ENCODE peak calls at places on chromosomes 12 and 14, in seven cellular contexts. One of them, this sample, is unnamed.

GRCh38 chr14:101466456-101467180 is 94.7 kb upstream of the DIO3 start:
- DNase-seq in SK-N-SH: no peak
- DNase-seq in GM12878: no peak
- DNase-seq in HCT116: no peak
- DNase-seq in H1: no peak
- DNase-seq in HepG2: no peak
- DNase-seq in K562: no peak
- DNase-seq in this sample: no peak

GRCh38 chr14:20427231-20428009 is 8.5 kb downstream of the KLHL33 start:
- DNase-seq in K562: peak
- DNase-seq in HCT116: peak
- DNase-seq in SK-N-SH: no peak
- DNase-seq in H1: no peak
- DNase-seq in HepG2: peak
- DNase-seq in GM12878: peak
- DNase-seq in this sample: no peak

GRCh38 chr14:95507701-95508103 is 8.7 kb downstream of the SYNE3 start:
- DNase-seq in HepG2: no peak
- DNase-seq in HCT116: no peak
- DNase-seq in H1: no peak
- DNase-seq in K562: no peak
- DNase-seq in SK-N-SH: peak
- DNase-seq in GM12878: no peak
- DNase-seq in this sample: no peak

GRCh38 chr12:112163056-112163455 is 37.7 kb downstream of the TRAFD1 start:
- DNase-seq in K562: no peak
- DNase-seq in GM12878: no peak
- DNase-seq in SK-N-SH: no peak
- DNase-seq in HepG2: no peak
- DNase-seq in HCT116: no peak
- DNase-seq in H1: no peak
- DNase-seq in this sample: no peak

GRCh38 chr12:88753074-88753473 is 172.8 kb upstream of the KITLG start:
- DNase-seq in GM12878: no peak
- DNase-seq in HepG2: no peak
- DNase-seq in SK-N-SH: no peak
- DNase-seq in HCT116: no peak
- DNase-seq in H1: no peak
- DNase-seq in K562: no peak
- DNase-seq in this sample: no peak

GRCh38 chr14:25868521-25869314 is 729.1 kb downstream of the NOVA1 start:
- DNase-seq in HepG2: no peak
- DNase-seq in SK-N-SH: no peak
- DNase-seq in H1: no peak
- DNase-seq in HCT116: no peak
- DNase-seq in K562: no peak
- DNase-seq in GM12878: no peak
- DNase-seq in this sample: no peak

GRCh38 chr12:68221497-68221896 is 4.1 kb downstream of the IL26 start:
- DNase-seq in GM12878: no peak
- DNase-seq in H1: no peak
- DNase-seq in K562: no peak
- DNase-seq in SK-N-SH: no peak
- DNase-seq in HCT116: no peak
- DNase-seq in HepG2: no peak
- DNase-seq in this sample: no peak

GRCh38 chr12:116708826-116709756 is 28.8 kb downstream of the SPRING1 start:
- DNase-seq in GM12878: no peak
- DNase-seq in H1: no peak
- DNase-seq in SK-N-SH: peak
- DNase-seq in HepG2: peak
- DNase-seq in HCT116: peak
- DNase-seq in K562: no peak
- DNase-seq in this sample: peak

GRCh38 chr14:83164016-83164415 is 1630.4 kb upstream of the SEL1L start:
- DNase-seq in SK-N-SH: no peak
- DNase-seq in H1: no peak
- DNase-seq in K562: no peak
- DNase-seq in HCT116: no peak
- DNase-seq in HepG2: no peak
- DNase-seq in GM12878: no peak
- DNase-seq in this sample: peak

GRCh38 chr12:118633071-118633470 is 256.7 kb downstream of the SUDS3 start:
- DNase-seq in HCT116: no peak
- DNase-seq in H1: no peak
- DNase-seq in GM12878: no peak
- DNase-seq in K562: peak
- DNase-seq in HepG2: no peak
- DNase-seq in SK-N-SH: no peak
- DNase-seq in this sample: peak

GRCh38 chr12:34395056-34396005 is 373.0 kb downstream of the ALG10 start:
- DNase-seq in HepG2: no peak
- DNase-seq in H1: no peak
- DNase-seq in HCT116: no peak
- DNase-seq in SK-N-SH: peak
- DNase-seq in GM12878: no peak
- DNase-seq in K562: peak
- DNase-seq in this sample: no peak

GRCh38 chr12:106910202-106910601 is 45.5 kb upstream of the TMEM263 start:
- DNase-seq in HCT116: no peak
- DNase-seq in GM12878: peak
- DNase-seq in K562: no peak
- DNase-seq in HepG2: no peak
- DNase-seq in H1: no peak
- DNase-seq in SK-N-SH: no peak
- DNase-seq in this sample: no peak

GRCh38 chr14:92613008-92613658 is 99.6 kb downstream of the RIN3 start:
- DNase-seq in K562: peak
- DNase-seq in H1: peak
- DNase-seq in HepG2: peak
- DNase-seq in HCT116: no peak
- DNase-seq in GM12878: no peak
- DNase-seq in SK-N-SH: peak
- DNase-seq in this sample: no peak

GRCh38 chr14:74846168-74846567 is 29.8 kb downstream of the PROX2 start:
- DNase-seq in HepG2: no peak
- DNase-seq in GM12878: no peak
- DNase-seq in HCT116: no peak
- DNase-seq in K562: no peak
- DNase-seq in H1: no peak
- DNase-seq in SK-N-SH: no peak
- DNase-seq in this sample: no peak

GRCh38 chr14:74846968-74847549 is 28.9 kb downstream of the PROX2 start:
- DNase-seq in K562: no peak
- DNase-seq in H1: no peak
- DNase-seq in HCT116: no peak
- DNase-seq in SK-N-SH: no peak
- DNase-seq in GM12878: no peak
- DNase-seq in HepG2: no peak
- DNase-seq in this sample: no peak

GRCh38 chr14:74840603-74841030 is 35.3 kb downstream of the PROX2 start:
- DNase-seq in HepG2: no peak
- DNase-seq in HCT116: no peak
- DNase-seq in GM12878: no peak
- DNase-seq in K562: no peak
- DNase-seq in H1: no peak
- DNase-seq in SK-N-SH: no peak
- DNase-seq in this sample: no peak

GRCh38 chr14:74841230-74842207 is 34.4 kb downstream of the PROX2 start:
- DNase-seq in HepG2: no peak
- DNase-seq in HCT116: no peak
- DNase-seq in SK-N-SH: no peak
- DNase-seq in GM12878: peak
- DNase-seq in K562: no peak
- DNase-seq in H1: no peak
- DNase-seq in this sample: no peak

DNA sequence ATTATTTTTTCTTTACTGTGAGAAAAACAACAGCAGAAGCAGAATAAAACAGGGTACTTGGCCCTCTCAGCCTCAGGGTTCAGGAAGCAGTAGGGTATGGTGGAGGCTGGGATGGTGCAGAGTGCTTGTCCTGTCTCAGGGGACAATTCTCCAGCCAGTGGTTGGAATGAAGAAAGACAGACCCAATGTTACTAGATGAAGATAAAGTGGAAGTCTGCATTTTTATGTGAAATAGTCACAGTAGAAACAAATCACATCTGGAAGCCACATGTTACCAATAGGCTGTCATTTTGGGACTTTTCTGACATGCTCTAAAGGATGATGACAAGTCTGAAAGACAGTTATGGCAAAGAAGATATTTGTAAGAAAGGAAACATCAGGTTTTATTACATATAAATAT is 32.3 kb downstream of the PROX2 start:
- DNase-seq in HCT116: no peak
- DNase-seq in HepG2: no peak
- DNase-seq in H1: no peak
- DNase-seq in SK-N-SH: peak
- DNase-seq in K562: no peak
- DNase-seq in GM12878: no peak
- DNase-seq in this sample: no peak
- TF ChIP-seq JUND in HCT116: no peak
- TF ChIP-seq JUND in HepG2: no peak
- TF ChIP-seq JUND in H1: no peak
- TF ChIP-seq JUND in SK-N-SH: peak
- TF ChIP-seq JUND in K562: no peak
- TF ChIP-seq JUND in GM12878: no peak
- TF ChIP-seq JUND in this sample: no peak

GRCh38 chr14:23399591-23399990 is 8.5 kb downstream of the MYH6 start:
- DNase-seq in K562: no peak
- DNase-seq in GM12878: no peak
- DNase-seq in HCT116: no peak
- DNase-seq in H1: no peak
- DNase-seq in HepG2: no peak
- DNase-seq in SK-N-SH: no peak
- DNase-seq in this sample: no peak

GRCh38 chr14:23399136-23399535 is 8.9 kb downstream of the MYH6 start:
- DNase-seq in HepG2: no peak
- DNase-seq in H1: no peak
- DNase-seq in SK-N-SH: no peak
- DNase-seq in K562: no peak
- DNase-seq in GM12878: no peak
- DNase-seq in HCT116: no peak
- DNase-seq in this sample: no peak

GRCh38 chr14:23402296-23403138 is 5.6 kb downstream of the MYH6 start:
- DNase-seq in HepG2: no peak
- DNase-seq in H1: no peak
- DNase-seq in K562: peak
- DNase-seq in HCT116: no peak
- DNase-seq in SK-N-SH: no peak
- DNase-seq in GM12878: no peak
- DNase-seq in this sample: peak

GRCh38 chr14:23403139-23403438 is 5.0 kb downstream of the MYH6 start:
- DNase-seq in SK-N-SH: no peak
- DNase-seq in H1: no peak
- DNase-seq in HepG2: no peak
- DNase-seq in K562: no peak
- DNase-seq in GM12878: no peak
- DNase-seq in HCT116: no peak
- DNase-seq in this sample: no peak

DNA sequence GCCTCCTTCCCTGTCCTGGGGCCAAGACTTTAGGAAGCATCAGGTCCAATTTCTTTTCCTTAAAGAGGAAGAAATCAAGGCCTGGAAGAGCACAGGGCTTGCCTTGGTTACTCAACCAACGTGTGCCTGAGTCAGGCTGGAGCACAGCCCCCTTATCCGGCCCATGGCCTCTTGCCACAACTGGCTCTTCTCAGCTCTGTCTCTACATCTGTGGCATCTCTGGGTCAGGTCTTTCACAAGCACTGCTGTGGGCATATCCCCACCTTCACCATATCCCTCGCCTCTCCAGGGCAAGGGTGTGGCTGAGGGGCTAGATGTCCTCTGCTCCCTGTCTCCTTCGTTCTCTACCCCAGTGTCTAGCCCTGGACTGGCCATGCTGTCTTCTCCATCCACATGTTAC is 6.7 kb downstream of the MYH6 start:
- DNase-seq in HCT116: no peak
- DNase-seq in HepG2: no peak
- DNase-seq in H1: no peak
- DNase-seq in GM12878: no peak
- DNase-seq in K562: no peak
- DNase-seq in SK-N-SH: no peak
- DNase-seq in this sample: no peak
- TF ChIP-seq JUND in HCT116: no peak
- TF ChIP-seq JUND in HepG2: no peak
- TF ChIP-seq JUND in H1: no peak
- TF ChIP-seq JUND in GM12878: no peak
- TF ChIP-seq JUND in K562: no peak
- TF ChIP-seq JUND in SK-N-SH: no peak
- TF ChIP-seq JUND in this sample: no peak

DNA sequence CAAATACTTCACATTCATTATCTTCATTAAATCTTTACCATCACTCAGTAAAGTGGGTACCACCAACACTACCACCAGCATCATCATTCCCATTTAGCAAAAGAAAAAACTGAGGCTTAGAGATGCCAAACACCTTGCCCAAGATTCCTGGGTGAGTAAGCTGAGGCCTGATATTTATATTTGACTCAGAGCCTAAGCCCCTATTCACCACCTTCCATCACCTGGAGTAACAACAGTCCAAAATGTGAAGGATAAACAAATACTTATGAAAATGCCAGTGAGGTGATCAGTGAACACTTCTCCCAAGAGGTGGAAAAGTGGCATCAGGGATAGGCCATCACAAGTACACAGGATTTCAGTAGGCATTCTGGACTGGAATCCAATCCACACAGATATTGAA is 3.7 kb downstream of the SLC38A1 start:
- DNase-seq in HepG2: no peak
- DNase-seq in K562: no peak
- DNase-seq in H1: no peak
- DNase-seq in GM12878: no peak
- DNase-seq in SK-N-SH: no peak
- DNase-seq in HCT116: no peak
- DNase-seq in this sample: no peak
- TF ChIP-seq JUND in HepG2: no peak
- TF ChIP-seq JUND in K562: no peak
- TF ChIP-seq JUND in H1: no peak
- TF ChIP-seq JUND in GM12878: no peak
- TF ChIP-seq JUND in SK-N-SH: no peak
- TF ChIP-seq JUND in HCT116: no peak
- TF ChIP-seq JUND in this sample: no peak

GRCh38 chr14:68669101-68669500 is 123.8 kb downstream of the ZFP36L1 start:
- DNase-seq in GM12878: no peak
- DNase-seq in K562: no peak
- DNase-seq in HCT116: no peak
- DNase-seq in HepG2: no peak
- DNase-seq in SK-N-SH: no peak
- DNase-seq in H1: no peak
- DNase-seq in this sample: peak

GRCh38 chr14:68667313-68667791 is 125.5 kb downstream of the ZFP36L1 start:
- DNase-seq in K562: no peak
- DNase-seq in HCT116: no peak
- DNase-seq in H1: no peak
- DNase-seq in HepG2: no peak
- DNase-seq in SK-N-SH: no peak
- DNase-seq in GM12878: no peak
- DNase-seq in this sample: peak

GRCh38 chr14:68666899-68667298 is 126.0 kb downstream of the ZFP36L1 start:
- DNase-seq in HCT116: no peak
- DNase-seq in H1: no peak
- DNase-seq in HepG2: no peak
- DNase-seq in K562: no peak
- DNase-seq in GM12878: no peak
- DNase-seq in SK-N-SH: no peak
- DNase-seq in this sample: no peak

GRCh38 chr14:68668531-68668930 is 124.3 kb downstream of the ZFP36L1 start:
- DNase-seq in H1: no peak
- DNase-seq in GM12878: no peak
- DNase-seq in HCT116: no peak
- DNase-seq in SK-N-SH: no peak
- DNase-seq in K562: no peak
- DNase-seq in HepG2: no peak
- DNase-seq in this sample: no peak

GRCh38 chr14:68668028-68668427 is 124.8 kb downstream of the ZFP36L1 start:
- DNase-seq in SK-N-SH: no peak
- DNase-seq in H1: no peak
- DNase-seq in HCT116: no peak
- DNase-seq in HepG2: no peak
- DNase-seq in K562: no peak
- DNase-seq in GM12878: no peak
- DNase-seq in this sample: no peak
- TF ChIP-seq JUND in SK-N-SH: no peak
- TF ChIP-seq JUND in H1: no peak
- TF ChIP-seq JUND in HCT116: no peak
- TF ChIP-seq JUND in HepG2: no peak
- TF ChIP-seq JUND in K562: no peak
- TF ChIP-seq JUND in GM12878: no peak
- TF ChIP-seq JUND in this sample: no peak

This sample was measured in T47D.